ENCODE peak calls at places on chromosomes 11 and 22, in seven cellular contexts. B is activated T-cell treated with anti-CD3 and anti-CD28 coated beads for 1 hour; Q is NCI-H2081; O is HEK293T; Z is activated CD4-positive, CD25-positive, alpha-beta regulatory T cell; I is activated CD8-positive, alpha-beta memory T cell treated with anti-CD3 and anti-CD28 coated beads, Interleukin-2, amount 50 U/mL, for 4 hours; M is ELR. G is an unnamed sample.
A peak's percentile ranks its signal among the peaks of the same experiment; 100 is the strongest.

GRCh38 chr22:27564806-27565205 is 236.8 kb downstream of the MN1 start:
- DNase-seq in B (no peak), I (no peak), Z (no peak), Q (no peak), M (no peak), O (no peak), G (no peak)

GRCh38 chr11:123054301-123055065 is 7.5 kb downstream of the HSPA8 start:
- DNase-seq in B (no peak), O (peak; percentile 71), Z (no peak), I (no peak), Q (peak; percentile 81), M (peak; percentile 87), G (peak; percentile 75)

GRCh38 chr22:32413715-32414114 is 1.7 kb upstream of the RTCB start:
- DNase-seq in B (no peak), I (no peak), Q (no peak), M (peak; percentile 47), O (peak; percentile 46), Z (no peak), G (peak; percentile 48)

GRCh38 chr11:130118636-130119387 is 40.8 kb upstream of the ST14 start:
- DNase-seq in B (no peak), Z (no peak), I (peak; percentile 27), M (no peak), Q (no peak), O (no peak), G (no peak)

GRCh38 chr11:8331767-8332166 is 68.1 kb upstream of the LMO1 start:
- DNase-seq in I (no peak), B (no peak), M (peak; percentile 41), O (no peak), Q (no peak), Z (no peak), G (no peak)

GRCh38 chr11:73114110-73114834 is 27.8 kb downstream of the FCHSD2 start:
- DNase-seq in Z (no peak), I (no peak), O (no peak), M (peak; percentile 3), Q (no peak), B (no peak), G (no peak)

GRCh38 chr11:123434262-123434661 is 4.2 kb downstream of the GRAMD1B start:
- DNase-seq in O (peak; percentile 45), M (peak; percentile 66), Z (no peak), Q (peak; percentile 16), I (no peak), B (no peak), G (peak; percentile 51)

GRCh38 chr22:32619614-32620426 is 145.2 kb downstream of the FBXO7 start:
- DNase-seq in B (no peak), I (no peak), Q (no peak), O (no peak), M (peak; percentile 92), Z (no peak), G (no peak)

GRCh38 chr11:123521930-123522329 is 91.9 kb downstream of the GRAMD1B start:
- DNase-seq in M (no peak), Z (no peak), O (no peak), I (no peak), Q (no peak), B (no peak), G (no peak)

GRCh38 chr11:74634537-74634936 is 42.2 kb downstream of the POLD3 start:
- DNase-seq in Q (peak; percentile 49), O (no peak), B (no peak), I (no peak), M (peak; percentile 62), Z (no peak), G (peak; percentile 11)

GRCh38 chr11:94934362-94934761 is 39.0 kb downstream of the CWC15 start:
- DNase-seq in O (no peak), I (no peak), Q (no peak), B (no peak), Z (no peak), M (peak; percentile 47), G (peak; percentile 24)

GRCh38 chr11:65125197-65126056 is 3.3 kb downstream of the MRPL49 start:
- DNase-seq in I (no peak), M (no peak), B (no peak), Q (no peak), Z (no peak), O (no peak), G (no peak)

G was measured in H7.